ENCODE peak calls at places on chromosomes 7 and 10, in four cellular contexts. S is body of pancreas, N is A549, Q is GM12891. H is an unnamed sample.

GRCh38 chr7:150340024-150340749 is 1.2 kb downstream of the RARRES2 start:
- DNase-seq in Q (no peak), N (no peak), S (peak), H (no peak)

GRCh38 chr10:79051766-79052165 is 17.0 kb upstream of the ZMIZ1 start:
- DNase-seq in N (no peak), Q (no peak), S (no peak), H (no peak)

GRCh38 chr10:43981232-43981631 is 332.6 kb upstream of the ZNF32 start:
- DNase-seq in N (no peak), Q (no peak), S (no peak), H (peak)

GRCh38 chr10:119250641-119251314 is 43.4 kb downstream of the GRK5 start:
- DNase-seq in N (peak), S (no peak), Q (no peak), H (peak)

GRCh38 chr10:110410329-110411046 is 87.2 kb upstream of the DUSP5 start:
- DNase-seq in N (peak), S (peak), Q (no peak), H (no peak)

GRCh38 chr10:101879456-101880189 is 36.0 kb upstream of the KCNIP2 start:
- DNase-seq in Q (no peak), N (peak), S (no peak), H (no peak)

GRCh38 chr7:20794676-20795075 is 8.0 kb upstream of the SP8 start:
- DNase-seq in Q (no peak), S (no peak), N (no peak), H (no peak)

GRCh38 chr10:5534051-5534821 is 9.5 kb downstream of the CALML3 start:
- DNase-seq in Q (no peak), N (no peak), S (no peak), H (no peak)

GRCh38 chr7:26309089-26309488 is 17.4 kb downstream of the SNX10 start:
- DNase-seq in Q (no peak), S (no peak), N (no peak), H (no peak)

GRCh38 chr7:1566687-1567081 is 3.1 kb downstream of the PSMG3 start:
- DNase-seq in N (no peak), S (no peak), Q (no peak), H (no peak)

GRCh38 chr7:127619681-127620405 is 1.9 kb upstream of the PAX4 start:
- DNase-seq in N (peak), Q (no peak), S (peak), H (no peak)

GRCh38 chr10:77899080-77899477 is 27.5 kb downstream of the DLG5 start:
- DNase-seq in S (peak), N (peak), Q (no peak), H (no peak)

GRCh38 chr7:88254721-88255120 is 34.9 kb upstream of the SRI start:
- DNase-seq in Q (no peak), S (no peak), N (peak), H (no peak)

GRCh38 chr10:93458821-93459257 is 23.3 kb downstream of the MYOF start:
- DNase-seq in N (peak), S (peak), Q (no peak), H (no peak)

DNA sequence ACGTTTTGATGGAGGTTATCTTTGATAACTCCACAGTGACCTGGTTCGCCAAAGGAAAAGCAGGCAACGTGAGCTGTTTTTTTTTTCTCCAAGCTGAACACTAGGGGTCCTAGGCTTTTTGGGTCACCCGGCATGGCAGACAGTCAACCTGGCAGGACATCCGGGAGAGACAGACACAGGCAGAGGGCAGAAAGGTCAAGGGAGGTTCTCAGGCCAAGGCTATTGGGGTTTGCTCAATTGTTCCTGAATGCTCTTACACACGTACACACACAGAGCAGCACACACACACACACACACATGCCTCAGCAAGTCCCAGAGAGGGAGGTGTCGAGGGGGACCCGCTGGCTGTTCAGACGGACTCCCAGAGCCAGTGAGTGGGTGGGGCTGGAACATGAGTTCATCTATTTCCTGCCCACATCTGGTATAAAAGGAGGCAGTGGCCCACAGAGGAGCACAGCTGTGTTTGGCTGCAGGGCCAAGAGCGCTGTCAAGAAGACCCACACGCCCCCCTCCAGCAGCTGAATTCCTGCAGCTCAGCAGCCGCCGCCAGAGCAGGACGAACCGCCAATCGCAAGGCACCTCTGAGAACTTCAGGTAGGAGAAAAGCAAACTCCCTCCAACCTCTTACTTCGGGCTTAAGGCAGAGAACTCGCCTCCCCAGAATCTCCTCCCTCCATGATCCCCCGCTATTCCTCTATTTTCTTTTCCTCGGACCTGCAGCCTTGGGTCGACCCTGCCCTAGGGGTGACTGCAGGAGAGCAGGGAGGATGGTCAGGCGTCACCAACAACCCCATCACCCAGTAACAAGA is at the start of gene SERPINE1:
- DNase-seq in S (peak), N (peak), Q (peak), H (peak)
- TF ChIP-seq POLR2A in S (peak), N (peak), Q (peak), H (peak)

GRCh38 chr7:32942783-32943653 is 14.2 kb upstream of the FKBP9 start:
- DNase-seq in N (peak), S (peak), Q (peak), H (peak)

GRCh38 chr7:32937344-32938174 is 19.7 kb upstream of the FKBP9 start:
- DNase-seq in Q (no peak), N (peak), S (peak), H (peak)

GRCh38 chr7:32941181-32941995 is 15.9 kb upstream of the FKBP9 start:
- DNase-seq in Q (no peak), N (no peak), S (no peak), H (no peak)

GRCh38 chr7:32943654-32944030 is 13.6 kb upstream of the FKBP9 start:
- DNase-seq in S (no peak), Q (no peak), N (no peak), H (no peak)

GRCh38 chr7:32941996-32942782 is 15.1 kb upstream of the FKBP9 start:
- DNase-seq in N (peak), S (peak), Q (peak), H (peak)
- TF ChIP-seq POLR2A in N (no peak), S (no peak), Q (no peak), H (no peak)

DNA sequence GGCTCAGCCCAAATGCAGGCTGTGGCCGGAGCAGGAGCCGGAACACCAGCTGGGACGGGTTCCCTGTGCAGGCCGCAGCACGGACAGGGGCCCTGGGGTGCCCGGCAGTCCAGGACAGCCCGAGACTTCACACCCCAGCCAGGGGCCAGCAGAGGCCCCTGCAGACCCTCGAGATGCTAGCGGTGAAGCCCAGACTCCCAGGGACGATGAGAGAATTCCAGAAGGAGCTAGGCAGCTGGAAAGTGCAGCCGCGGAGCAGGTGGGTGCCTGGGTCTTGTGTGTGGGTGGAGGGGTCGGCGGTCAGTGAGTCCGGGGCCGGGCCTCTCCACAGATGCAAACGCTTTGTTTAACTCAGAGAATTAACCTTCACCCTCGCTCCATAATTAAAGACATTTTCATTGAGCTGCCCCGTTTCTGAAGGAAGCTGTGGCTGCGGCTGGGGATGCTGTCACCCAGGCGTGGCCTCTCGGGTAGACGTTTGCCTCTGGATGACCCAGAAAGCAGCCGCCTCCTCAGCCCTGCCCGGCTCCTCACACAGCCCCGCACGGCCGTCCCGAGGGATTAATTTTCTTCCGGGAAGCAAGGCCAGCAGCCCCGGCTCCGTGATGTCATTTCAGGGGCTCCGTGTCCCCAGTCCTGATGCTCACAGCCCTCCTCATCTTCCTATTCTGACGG is 26.5 kb downstream of the KNDC1 start:
- DNase-seq in Q (no peak), S (no peak), N (no peak), H (no peak)
- TF ChIP-seq POLR2A in Q (no peak), S (no peak), N (no peak), H (no peak)

GRCh38 chr10:60778978-60779668 is 845 bp downstream of the CDK1 start:
- DNase-seq in S (no peak), Q (no peak), N (no peak), H (peak)

GRCh38 chr10:60781678-60782077 is 3.4 kb downstream of the CDK1 start:
- DNase-seq in S (no peak), N (no peak), Q (no peak), H (peak)

GRCh38 chr10:60777696-60778213 is 523 bp upstream of the CDK1 start:
- DNase-seq in N (no peak), S (no peak), Q (no peak), H (no peak)

DNA sequence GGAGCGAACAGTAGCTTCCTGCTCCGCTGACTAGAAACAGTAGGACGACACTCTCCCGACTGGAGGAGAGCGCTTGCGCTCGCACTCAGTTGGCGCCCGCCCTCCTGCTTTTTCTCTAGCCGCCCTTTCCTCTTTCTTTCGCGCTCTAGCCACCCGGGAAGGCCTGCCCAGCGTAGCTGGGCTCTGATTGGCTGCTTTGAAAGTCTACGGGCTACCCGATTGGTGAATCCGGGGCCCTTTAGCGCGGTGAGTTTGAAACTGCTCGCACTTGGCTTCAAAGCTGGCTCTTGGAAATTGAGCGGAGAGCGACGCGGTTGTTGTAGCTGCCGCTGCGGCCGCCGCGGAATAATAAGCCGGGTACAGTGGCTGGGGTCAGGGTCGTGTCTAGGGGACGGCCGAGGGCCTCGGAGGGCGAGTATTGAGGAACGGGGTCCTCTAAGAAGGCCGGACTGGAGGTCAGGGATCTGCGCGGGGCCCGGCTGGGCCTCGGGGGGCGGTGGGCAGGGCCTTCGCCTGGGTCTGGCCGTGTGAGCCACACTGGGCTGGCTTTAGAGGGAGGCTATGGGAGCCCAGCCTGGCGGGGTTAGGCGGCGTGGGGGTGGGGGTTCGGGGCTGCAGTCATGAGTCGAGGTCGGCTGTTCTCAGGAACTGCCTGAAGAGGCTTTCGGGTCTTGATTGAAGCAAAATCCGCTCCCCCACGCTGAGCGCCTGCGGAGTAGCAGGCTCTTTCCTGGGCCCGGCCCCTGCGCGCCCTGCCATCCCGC is at the start of gene CDK1:
- DNase-seq in N (peak), S (peak), Q (peak), H (peak)
- TF ChIP-seq POLR2A in N (peak), S (no peak), Q (peak), H (peak)

DNA sequence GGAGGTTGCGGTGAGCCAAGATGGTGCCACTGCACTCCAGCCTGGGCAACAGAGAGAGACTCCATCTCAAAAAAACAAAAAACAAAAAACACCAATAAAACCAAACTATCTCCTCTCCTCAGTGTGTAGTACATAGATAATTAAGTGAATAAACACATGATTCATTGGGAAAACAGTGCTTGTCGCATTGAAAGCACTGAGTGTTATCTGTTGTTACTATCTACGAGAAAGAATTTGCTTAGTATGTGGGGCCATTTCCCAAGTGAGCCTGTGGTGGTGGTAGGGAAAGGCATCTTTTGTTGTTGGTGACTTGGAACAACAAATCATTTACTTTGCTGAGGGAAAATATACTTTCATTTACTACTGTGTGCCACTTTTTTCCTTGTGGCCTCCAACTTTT is 42.6 kb downstream of the RSBN1L start:
- DNase-seq in S (no peak), Q (no peak), N (peak), H (no peak)
- TF ChIP-seq POLR2A in S (no peak), Q (no peak), N (no peak), H (no peak)

GRCh38 chr10:95559466-95559865 is 1.7 kb downstream of the SORBS1 start:
- DNase-seq in Q (no peak), S (no peak), N (no peak), H (peak)
- TF ChIP-seq POLR2A in Q (no peak), S (no peak), N (no peak), H (no peak)

GRCh38 chr7:98555403-98555802 is 61.7 kb upstream of the NPTX2 start:
- DNase-seq in N (no peak), Q (no peak), S (peak), H (no peak)
- TF ChIP-seq POLR2A in N (no peak), Q (no peak), S (no peak), H (no peak)

GRCh38 chr10:12505683-12506082 is 156.3 kb downstream of the CAMK1D start:
- DNase-seq in N (no peak), S (no peak), Q (no peak), H (no peak)

GRCh38 chr10:12504176-12504575 is 154.8 kb downstream of the CAMK1D start:
- DNase-seq in Q (no peak), S (no peak), N (no peak), H (no peak)

GRCh38 chr10:12502526-12503274 is 153.4 kb downstream of the CAMK1D start:
- DNase-seq in N (no peak), S (no peak), Q (no peak), H (no peak)

GRCh38 chr10:12503311-12503710 is 154.0 kb downstream of the CAMK1D start:
- DNase-seq in N (no peak), Q (no peak), S (no peak), H (peak)

GRCh38 chr10:12504628-12505027 is 155.3 kb downstream of the CAMK1D start:
- DNase-seq in N (no peak), Q (no peak), S (no peak), H (no peak)
- TF ChIP-seq POLR2A in N (no peak), Q (no peak), S (no peak), H (no peak)

GRCh38 chr7:158783595-158783994 is 45.7 kb downstream of the ESYT2 start:
- DNase-seq in S (no peak), Q (no peak), N (no peak), H (no peak)

GRCh38 chr7:158784270-158784669 is 45.0 kb downstream of the ESYT2 start:
- DNase-seq in Q (no peak), N (no peak), S (no peak), H (no peak)

GRCh38 chr7:158789842-158790241 is 39.5 kb downstream of the ESYT2 start:
- DNase-seq in N (no peak), S (no peak), Q (no peak), H (no peak)

GRCh38 chr7:158782638-158783490 is 46.4 kb downstream of the ESYT2 start:
- DNase-seq in S (peak), Q (no peak), N (peak), H (peak)

GRCh38 chr7:158786898-158787297 is 42.4 kb downstream of the ESYT2 start:
- DNase-seq in Q (no peak), S (no peak), N (no peak), H (no peak)
- TF ChIP-seq POLR2A in Q (no peak), S (no peak), N (no peak), H (no peak)

H was measured in erythroblast.